ENCODE peak calls at places on chromosomes 4 and X, in six cellular contexts. N, S, K, F, W and H are unnamed samples.

GRCh38 chr4:32061916-32062315 is 1341.7 kb downstream of the PCDH7 start:
- DNase-seq in K (no peak), N (no peak), F (no peak), W (no peak), S (no peak), H (no peak)

GRCh38 chr4:176404591-176404990 is 84.8 kb downstream of the SPCS3 start:
- DNase-seq in S (no peak), N (no peak), F (no peak), W (peak; percentile 75), K (no peak), H (no peak)

GRCh38 chrX:129980540-129981206 is 1.8 kb upstream of the BCORL1 start:
- DNase-seq in W (no peak), F (no peak), S (no peak), N (no peak), K (peak; percentile 35), H (peak; percentile 51)

GRCh38 chr4:4394644-4395043 is 7.7 kb downstream of the NSG1 start:
- DNase-seq in K (peak; percentile 40), F (no peak), N (no peak), S (peak; percentile 59), W (no peak), H (no peak)

GRCh38 chr4:54386693-54387092 is 157.6 kb downstream of the PDGFRA start:
- DNase-seq in K (no peak), F (no peak), S (no peak), W (no peak), N (no peak), H (no peak)

GRCh38 chr4:188864741-188865140 is 725.5 kb downstream of the TRIML1 start:
- DNase-seq in S (no peak), W (no peak), N (no peak), F (no peak), K (no peak), H (no peak)

GRCh38 chr4:122668241-122668640 is 47.4 kb upstream of the IL21 start:
- DNase-seq in S (no peak), W (peak; percentile 88), N (no peak), K (no peak), F (no peak), H (no peak)

GRCh38 chr4:8295471-8295870 is 25.9 kb downstream of the HTRA3 start:
- DNase-seq in K (no peak), S (no peak), N (no peak), F (no peak), W (no peak), H (no peak)

GRCh38 chr4:28014469-28014868 is 1153.8 kb downstream of the STIM2 start:
- DNase-seq in K (no peak), F (no peak), N (no peak), W (no peak), S (no peak), H (no peak)

GRCh38 chr4:184014301-184014700 is 109.2 kb downstream of the STOX2 start:
- DNase-seq in F (no peak), K (no peak), W (no peak), S (no peak), N (no peak), H (no peak)

GRCh38 chr4:36824682-36825081 is 419.9 kb upstream of the NWD2 start:
- DNase-seq in S (no peak), K (no peak), F (no peak), W (no peak), N (peak; percentile 0), H (peak; percentile 3)

GRCh38 chrX:41167888-41168287 is 82.6 kb downstream of the USP9X start:
- DNase-seq in W (no peak), F (no peak), S (no peak), N (no peak), K (peak; percentile 40), H (no peak)

GRCh38 chr4:6516762-6517161 is 44.3 kb upstream of the PPP2R2C start:
- DNase-seq in F (no peak), W (no peak), N (no peak), K (no peak), S (no peak), H (no peak)

GRCh38 chr4:71566856-71567255 is 217.0 kb downstream of the GC start:
- DNase-seq in N (no peak), F (no peak), K (no peak), W (no peak), S (no peak), H (no peak)

GRCh38 chr4:93396274-93396673 is 432.3 kb upstream of the ATOH1 start:
- DNase-seq in N (no peak), S (peak; percentile 16), K (no peak), W (peak; percentile 21), F (no peak), H (no peak)

GRCh38 chrX:153560000-153560399 is 38.9 kb downstream of the CCNQ start:
- DNase-seq in W (no peak), S (no peak), K (no peak), N (no peak), F (no peak), H (peak; percentile 61)

GRCh38 chrX:38578152-38578551 is 16.8 kb downstream of the TSPAN7 start:
- DNase-seq in N (no peak), W (no peak), F (no peak), K (no peak), S (no peak), H (no peak)

GRCh38 chr4:38566811-38567398 is 97.1 kb upstream of the KLF3 start:
- DNase-seq in K (no peak), F (no peak), S (peak; percentile 78), W (no peak), N (no peak), H (no peak)

GRCh38 chrX:80285131-80285773 is 135.0 kb upstream of the TENT5D start:
- DNase-seq in K (no peak), N (peak; percentile 3), W (no peak), S (peak; percentile 15), F (no peak), H (peak; percentile 53)